ENCODE peak calls at places on chromosome 14, in nine cellular contexts. One of them, this sample, is unnamed.

GRCh38 chr14:23112359-23113178 is 6.5 kb downstream of the CEBPE start:
- DNase-seq in psoas muscle: no peak
- DNase-seq in tibial artery: peak; percentile 60
- DNase-seq in HCT116: no peak
- DNase-seq in fibroblast of lung: no peak
- DNase-seq in endodermal cell: peak; percentile 75
- DNase-seq in hepatocyte: no peak
- DNase-seq in CD8-positive, alpha-beta T cell: no peak
- DNase-seq in esophagus squamous epithelium: no peak
- DNase-seq in this sample: no peak

GRCh38 chr14:92728781-92729364 is 19.6 kb downstream of the LGMN start:
- DNase-seq in hepatocyte: no peak
- DNase-seq in HCT116: no peak
- DNase-seq in CD8-positive, alpha-beta T cell: no peak
- DNase-seq in psoas muscle: no peak
- DNase-seq in tibial artery: no peak
- DNase-seq in endodermal cell: no peak
- DNase-seq in esophagus squamous epithelium: no peak
- DNase-seq in fibroblast of lung: peak; percentile 68
- DNase-seq in this sample: no peak

GRCh38 chr14:97453991-97454390 is 656.8 kb downstream of the VRK1 start:
- DNase-seq in endodermal cell: no peak
- DNase-seq in psoas muscle: no peak
- DNase-seq in fibroblast of lung: no peak
- DNase-seq in CD8-positive, alpha-beta T cell: no peak
- DNase-seq in tibial artery: no peak
- DNase-seq in esophagus squamous epithelium: no peak
- DNase-seq in hepatocyte: no peak
- DNase-seq in HCT116: no peak
- DNase-seq in this sample: no peak

GRCh38 chr14:97143011-97143410 is 345.8 kb downstream of the VRK1 start:
- DNase-seq in fibroblast of lung: no peak
- DNase-seq in hepatocyte: no peak
- DNase-seq in endodermal cell: no peak
- DNase-seq in CD8-positive, alpha-beta T cell: no peak
- DNase-seq in HCT116: no peak
- DNase-seq in psoas muscle: no peak
- DNase-seq in tibial artery: no peak
- DNase-seq in esophagus squamous epithelium: no peak
- DNase-seq in this sample: no peak

GRCh38 chr14:59920378-59920683 is 387 bp downstream of the LRRC9 start:
- DNase-seq in CD8-positive, alpha-beta T cell: no peak
- DNase-seq in psoas muscle: no peak
- DNase-seq in esophagus squamous epithelium: no peak
- DNase-seq in tibial artery: no peak
- DNase-seq in fibroblast of lung: no peak
- DNase-seq in HCT116: no peak
- DNase-seq in hepatocyte: no peak
- DNase-seq in endodermal cell: no peak
- DNase-seq in this sample: peak; percentile 57

GRCh38 chr14:50335989-50336391 is 23.9 kb downstream of the DMAC2L start:
- DNase-seq in endodermal cell: peak; percentile 62
- DNase-seq in CD8-positive, alpha-beta T cell: no peak
- DNase-seq in fibroblast of lung: peak; percentile 34
- DNase-seq in tibial artery: no peak
- DNase-seq in psoas muscle: peak; percentile 56
- DNase-seq in esophagus squamous epithelium: no peak
- DNase-seq in hepatocyte: no peak
- DNase-seq in HCT116: no peak
- DNase-seq in this sample: no peak

GRCh38 chr14:99671230-99672224 is 12.6 kb upstream of the CYP46A1 start:
- DNase-seq in esophagus squamous epithelium: no peak
- DNase-seq in HCT116: no peak
- DNase-seq in tibial artery: no peak
- DNase-seq in fibroblast of lung: no peak
- DNase-seq in psoas muscle: no peak
- DNase-seq in CD8-positive, alpha-beta T cell: no peak
- DNase-seq in hepatocyte: peak; percentile 57
- DNase-seq in endodermal cell: no peak
- DNase-seq in this sample: peak; percentile 40

GRCh38 chr14:96585672-96586013 is 83.5 kb downstream of the PAPOLA start:
- DNase-seq in hepatocyte: no peak
- DNase-seq in HCT116: no peak
- DNase-seq in tibial artery: no peak
- DNase-seq in esophagus squamous epithelium: no peak
- DNase-seq in fibroblast of lung: no peak
- DNase-seq in CD8-positive, alpha-beta T cell: no peak
- DNase-seq in psoas muscle: no peak
- DNase-seq in endodermal cell: peak; percentile 12
- DNase-seq in this sample: no peak

GRCh38 chr14:35254736-35255135 is 37.4 kb upstream of the PSMA6 start:
- DNase-seq in tibial artery: no peak
- DNase-seq in HCT116: no peak
- DNase-seq in esophagus squamous epithelium: no peak
- DNase-seq in psoas muscle: no peak
- DNase-seq in CD8-positive, alpha-beta T cell: no peak
- DNase-seq in fibroblast of lung: no peak
- DNase-seq in endodermal cell: no peak
- DNase-seq in hepatocyte: no peak
- DNase-seq in this sample: no peak

GRCh38 chr14:77098470-77099353 is 654 bp downstream of the CIPC start:
- DNase-seq in CD8-positive, alpha-beta T cell: peak; percentile 53
- DNase-seq in psoas muscle: peak; percentile 90
- DNase-seq in HCT116: no peak
- DNase-seq in tibial artery: peak; percentile 93
- DNase-seq in hepatocyte: peak; percentile 58
- DNase-seq in fibroblast of lung: no peak
- DNase-seq in esophagus squamous epithelium: peak; percentile 37
- DNase-seq in endodermal cell: no peak
- DNase-seq in this sample: peak; percentile 80

GRCh38 chr14:77097006-77097688 is 911 bp upstream of the CIPC start:
- DNase-seq in esophagus squamous epithelium: no peak
- DNase-seq in fibroblast of lung: peak; percentile 24
- DNase-seq in psoas muscle: no peak
- DNase-seq in CD8-positive, alpha-beta T cell: no peak
- DNase-seq in HCT116: no peak
- DNase-seq in endodermal cell: no peak
- DNase-seq in tibial artery: no peak
- DNase-seq in hepatocyte: no peak
- DNase-seq in this sample: no peak

GRCh38 chr14:77097689-77098469 is at the start of gene CIPC:
- DNase-seq in hepatocyte: peak; percentile 100
- DNase-seq in CD8-positive, alpha-beta T cell: peak; percentile 99
- DNase-seq in tibial artery: peak; percentile 100
- DNase-seq in esophagus squamous epithelium: peak; percentile 100
- DNase-seq in HCT116: peak; percentile 98
- DNase-seq in endodermal cell: peak; percentile 99
- DNase-seq in fibroblast of lung: peak; percentile 98
- DNase-seq in psoas muscle: peak; percentile 100
- DNase-seq in this sample: peak; percentile 100

GRCh38 chr14:77100961-77101360 is 2.9 kb downstream of the CIPC start:
- DNase-seq in psoas muscle: no peak
- DNase-seq in HCT116: no peak
- DNase-seq in endodermal cell: no peak
- DNase-seq in CD8-positive, alpha-beta T cell: no peak
- DNase-seq in fibroblast of lung: no peak
- DNase-seq in esophagus squamous epithelium: no peak
- DNase-seq in tibial artery: no peak
- DNase-seq in hepatocyte: no peak
- DNase-seq in this sample: no peak

DNA sequence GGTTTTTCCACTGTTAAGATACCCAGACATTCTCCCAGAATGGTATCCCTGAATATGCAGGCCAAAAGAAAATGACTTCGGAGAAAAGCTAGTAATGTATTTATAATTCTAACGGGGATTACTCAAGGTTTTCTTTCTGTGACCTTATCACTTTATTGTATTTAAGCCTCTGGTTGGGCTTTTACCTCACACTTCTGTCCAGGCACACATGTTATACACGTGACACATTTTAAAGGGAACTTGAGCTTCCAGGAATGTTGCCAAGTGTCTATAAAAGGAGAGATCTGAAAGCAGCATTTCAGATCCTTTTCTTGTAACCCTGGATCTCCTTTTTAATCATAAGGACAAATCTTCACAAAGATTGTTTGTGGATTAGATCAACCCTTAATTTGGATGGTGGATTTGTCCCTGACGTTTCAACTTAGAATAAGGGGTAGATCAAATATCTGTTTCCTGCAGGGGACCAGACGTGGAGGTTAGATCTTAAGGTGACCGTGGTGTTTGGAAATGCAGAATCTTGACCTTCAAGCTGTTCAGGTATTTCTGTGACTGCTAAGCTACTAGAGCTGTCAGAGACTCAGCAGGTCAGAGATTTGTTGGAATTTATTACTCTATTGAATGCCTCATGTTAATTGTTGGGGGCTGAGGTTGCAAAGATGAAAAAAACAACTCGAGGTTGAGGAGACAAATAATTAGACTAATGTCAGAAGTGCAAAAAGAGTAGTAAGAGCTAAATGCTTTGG is 1.5 kb downstream of the CIPC start:
- DNase-seq in HCT116: no peak
- DNase-seq in tibial artery: no peak
- DNase-seq in psoas muscle: no peak
- DNase-seq in esophagus squamous epithelium: no peak
- DNase-seq in endodermal cell: no peak
- DNase-seq in hepatocyte: peak; percentile 66
- DNase-seq in fibroblast of lung: peak; percentile 72
- DNase-seq in CD8-positive, alpha-beta T cell: no peak
- DNase-seq in this sample: no peak
- H3K4me3 ChIP-seq in HCT116: peak overlapping the region; percentile 85
- H3K4me3 ChIP-seq in tibial artery: peak overlapping the region; percentile 66
- H3K4me3 ChIP-seq in psoas muscle: peak overlapping the region; percentile 66
- H3K4me3 ChIP-seq in esophagus squamous epithelium: peak overlapping the region; percentile 96
- H3K4me3 ChIP-seq in endodermal cell: peak overlapping the region; percentile 77
- H3K4me3 ChIP-seq in hepatocyte: peak overlapping the region; percentile 50
- H3K4me3 ChIP-seq in fibroblast of lung: peak overlapping the region; percentile 93
- H3K4me3 ChIP-seq in CD8-positive, alpha-beta T cell: no peak overlapping the region
- H3K4me3 ChIP-seq in this sample: no peak overlapping the region

GRCh38 chr14:27727371-27727770 is 1039.2 kb upstream of the FOXG1 start:
- DNase-seq in hepatocyte: no peak
- DNase-seq in tibial artery: no peak
- DNase-seq in endodermal cell: no peak
- DNase-seq in esophagus squamous epithelium: no peak
- DNase-seq in CD8-positive, alpha-beta T cell: no peak
- DNase-seq in psoas muscle: no peak
- DNase-seq in HCT116: no peak
- DNase-seq in fibroblast of lung: no peak
- DNase-seq in this sample: no peak

GRCh38 chr14:27725482-27725881 is 1041.1 kb upstream of the FOXG1 start:
- DNase-seq in HCT116: no peak
- DNase-seq in tibial artery: no peak
- DNase-seq in fibroblast of lung: no peak
- DNase-seq in esophagus squamous epithelium: no peak
- DNase-seq in hepatocyte: no peak
- DNase-seq in CD8-positive, alpha-beta T cell: no peak
- DNase-seq in psoas muscle: no peak
- DNase-seq in endodermal cell: no peak
- DNase-seq in this sample: no peak

DNA sequence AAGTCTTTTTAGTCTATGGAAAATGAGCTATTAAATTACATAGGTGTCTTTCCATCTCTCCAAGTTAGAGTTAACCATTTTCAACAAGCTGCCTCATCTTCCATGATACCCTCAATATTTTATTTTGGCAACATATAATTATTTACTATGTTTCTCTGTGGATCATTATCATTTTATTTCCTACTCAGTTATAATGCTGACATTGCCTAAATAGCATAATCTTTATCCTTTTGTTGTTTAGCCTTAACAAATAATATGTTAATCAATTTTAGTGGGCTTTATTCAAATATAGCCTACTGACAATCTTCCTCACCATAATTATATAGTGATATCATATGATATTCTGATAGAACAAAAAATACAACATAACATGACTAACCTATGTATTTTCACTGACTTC is 1044.8 kb upstream of the FOXG1 start:
- DNase-seq in endodermal cell: no peak
- DNase-seq in fibroblast of lung: no peak
- DNase-seq in tibial artery: no peak
- DNase-seq in HCT116: no peak
- DNase-seq in esophagus squamous epithelium: no peak
- DNase-seq in hepatocyte: no peak
- DNase-seq in CD8-positive, alpha-beta T cell: no peak
- DNase-seq in psoas muscle: no peak
- DNase-seq in this sample: no peak
- TF ChIP-seq CTCF in endodermal cell: no peak
- TF ChIP-seq CTCF in fibroblast of lung: no peak
- TF ChIP-seq CTCF in tibial artery: no peak
- TF ChIP-seq CTCF in HCT116: no peak
- TF ChIP-seq CTCF in esophagus squamous epithelium: no peak
- TF ChIP-seq CTCF in hepatocyte: no peak
- TF ChIP-seq CTCF in CD8-positive, alpha-beta T cell: no peak
- TF ChIP-seq CTCF in psoas muscle: no peak
- TF ChIP-seq CTCF in this sample: no peak

GRCh38 chr14:71687115-71687836 is 245.0 kb upstream of the RGS6 start:
- DNase-seq in HCT116: no peak
- DNase-seq in tibial artery: no peak
- DNase-seq in esophagus squamous epithelium: no peak
- DNase-seq in CD8-positive, alpha-beta T cell: no peak
- DNase-seq in fibroblast of lung: peak; percentile 58
- DNase-seq in psoas muscle: no peak
- DNase-seq in endodermal cell: no peak
- DNase-seq in hepatocyte: no peak
- DNase-seq in this sample: no peak
- H3K4me1 ChIP-seq in HCT116: no peaks in the 10 kb centered on the region
- H3K4me1 ChIP-seq in tibial artery: peaks cover 8% of the 10 kb centered on the region
- H3K4me1 ChIP-seq in esophagus squamous epithelium: no peaks in the 10 kb centered on the region
- H3K4me1 ChIP-seq in CD8-positive, alpha-beta T cell: no peaks in the 10 kb centered on the region
- H3K4me1 ChIP-seq in fibroblast of lung: peaks cover 2% of the 10 kb centered on the region
- H3K4me1 ChIP-seq in psoas muscle: no peaks in the 10 kb centered on the region
- H3K4me1 ChIP-seq in endodermal cell: no peaks in the 10 kb centered on the region
- H3K4me1 ChIP-seq in hepatocyte: peaks cover 22% of the 10 kb centered on the region
- H3K4me1 ChIP-seq in this sample: no peaks in the 10 kb centered on the region

GRCh38 chr14:105326568-105326867 is 12.0 kb downstream of the PACS2 start:
- DNase-seq in endodermal cell: peak; percentile 53
- DNase-seq in esophagus squamous epithelium: no peak
- DNase-seq in hepatocyte: no peak
- DNase-seq in tibial artery: no peak
- DNase-seq in CD8-positive, alpha-beta T cell: no peak
- DNase-seq in HCT116: no peak
- DNase-seq in psoas muscle: no peak
- DNase-seq in fibroblast of lung: no peak
- DNase-seq in this sample: no peak
- H3K4me3 ChIP-seq in endodermal cell: no peak overlapping the region
- H3K4me3 ChIP-seq in esophagus squamous epithelium: no peak overlapping the region
- H3K4me3 ChIP-seq in hepatocyte: no peak overlapping the region
- H3K4me3 ChIP-seq in tibial artery: no peak overlapping the region
- H3K4me3 ChIP-seq in CD8-positive, alpha-beta T cell: no peak overlapping the region
- H3K4me3 ChIP-seq in HCT116: no peak overlapping the region
- H3K4me3 ChIP-seq in psoas muscle: peak overlapping the region; percentile 51
- H3K4me3 ChIP-seq in fibroblast of lung: no peak overlapping the region
- H3K4me3 ChIP-seq in this sample: no peak overlapping the region

GRCh38 chr14:78593949-78594348 is 423.8 kb downstream of the NRXN3 start:
- DNase-seq in tibial artery: no peak
- DNase-seq in hepatocyte: no peak
- DNase-seq in fibroblast of lung: no peak
- DNase-seq in endodermal cell: no peak
- DNase-seq in esophagus squamous epithelium: no peak
- DNase-seq in CD8-positive, alpha-beta T cell: no peak
- DNase-seq in psoas muscle: no peak
- DNase-seq in HCT116: no peak
- DNase-seq in this sample: no peak

GRCh38 chr14:78598046-78598652 is 428.0 kb downstream of the NRXN3 start:
- DNase-seq in fibroblast of lung: peak; percentile 42
- DNase-seq in psoas muscle: peak; percentile 54
- DNase-seq in hepatocyte: peak; percentile 83
- DNase-seq in tibial artery: no peak
- DNase-seq in HCT116: peak; percentile 29
- DNase-seq in esophagus squamous epithelium: no peak
- DNase-seq in endodermal cell: peak; percentile 92
- DNase-seq in CD8-positive, alpha-beta T cell: peak; percentile 49
- DNase-seq in this sample: peak; percentile 53

GRCh38 chr14:78595797-78596196 is 425.6 kb downstream of the NRXN3 start:
- DNase-seq in psoas muscle: no peak
- DNase-seq in endodermal cell: peak; percentile 68
- DNase-seq in CD8-positive, alpha-beta T cell: no peak
- DNase-seq in hepatocyte: peak; percentile 18
- DNase-seq in esophagus squamous epithelium: no peak
- DNase-seq in fibroblast of lung: no peak
- DNase-seq in HCT116: no peak
- DNase-seq in tibial artery: no peak
- DNase-seq in this sample: no peak
- TF ChIP-seq CTCF in psoas muscle: peak; percentile 20
- TF ChIP-seq CTCF in endodermal cell: peak; percentile 74
- TF ChIP-seq CTCF in CD8-positive, alpha-beta T cell: no peak
- TF ChIP-seq CTCF in hepatocyte: peak; percentile 32
- TF ChIP-seq CTCF in esophagus squamous epithelium: no peak
- TF ChIP-seq CTCF in fibroblast of lung: peak; percentile 15
- TF ChIP-seq CTCF in HCT116: peak; percentile 40
- TF ChIP-seq CTCF in tibial artery: no peak
- TF ChIP-seq CTCF in this sample: no peak

This sample was measured in mucosa of descending colon.